ENCODE peak calls at places on chromosome 21, in eight cellular contexts. One of them, this sample, is unnamed.

GRCh38 chr21:33945652-33946270 is 30.2 kb upstream of the ATP5PO start:
- DNase-seq in ELR: no peak
- DNase-seq in neural crest cell: no peak
- DNase-seq in cardiac muscle cell: no peak
- DNase-seq in NCI-H510A treated with DMSO at 0.1 percent for 48 hours: no peak
- DNase-seq in activated CD8-positive, alpha-beta memory T cell treated with anti-CD3 and anti-CD28 coated beads, Interleukin-2, amount 50 U/mL, for 48 hours: no peak
- DNase-seq in BJ: no peak
- DNase-seq in hypothalamus: no peak
- DNase-seq in this sample: no peak

GRCh38 chr21:22044431-22044830 is 1046.2 kb downstream of the NCAM2 start:
- DNase-seq in ELR: no peak
- DNase-seq in neural crest cell: no peak
- DNase-seq in cardiac muscle cell: no peak
- DNase-seq in NCI-H510A treated with DMSO at 0.1 percent for 48 hours: no peak
- DNase-seq in activated CD8-positive, alpha-beta memory T cell treated with anti-CD3 and anti-CD28 coated beads, Interleukin-2, amount 50 U/mL, for 48 hours: no peak
- DNase-seq in BJ: no peak
- DNase-seq in hypothalamus: no peak
- DNase-seq in this sample: no peak

GRCh38 chr21:40765771-40766170 is 81.2 kb downstream of the DSCAM start:
- DNase-seq in ELR: no peak
- DNase-seq in neural crest cell: no peak
- DNase-seq in cardiac muscle cell: peak; percentile 38
- DNase-seq in NCI-H510A treated with DMSO at 0.1 percent for 48 hours: no peak
- DNase-seq in activated CD8-positive, alpha-beta memory T cell treated with anti-CD3 and anti-CD28 coated beads, Interleukin-2, amount 50 U/mL, for 48 hours: no peak
- DNase-seq in BJ: no peak
- DNase-seq in hypothalamus: no peak
- DNase-seq in this sample: no peak

GRCh38 chr21:42258150-42258884 is 39.4 kb downstream of the ABCG1 start:
- DNase-seq in ELR: peak; percentile 50
- DNase-seq in neural crest cell: peak; percentile 70
- DNase-seq in cardiac muscle cell: peak; percentile 78
- DNase-seq in NCI-H510A treated with DMSO at 0.1 percent for 48 hours: peak; percentile 25
- DNase-seq in activated CD8-positive, alpha-beta memory T cell treated with anti-CD3 and anti-CD28 coated beads, Interleukin-2, amount 50 U/mL, for 48 hours: peak; percentile 91
- DNase-seq in BJ: no peak
- DNase-seq in hypothalamus: peak; percentile 83
- DNase-seq in this sample: peak; percentile 50

GRCh38 chr21:36749935-36750578 is 51.1 kb downstream of the SIM2 start:
- DNase-seq in ELR: no peak
- DNase-seq in neural crest cell: peak; percentile 23
- DNase-seq in cardiac muscle cell: peak; percentile 62
- DNase-seq in NCI-H510A treated with DMSO at 0.1 percent for 48 hours: no peak
- DNase-seq in activated CD8-positive, alpha-beta memory T cell treated with anti-CD3 and anti-CD28 coated beads, Interleukin-2, amount 50 U/mL, for 48 hours: no peak
- DNase-seq in BJ: no peak
- DNase-seq in hypothalamus: no peak
- DNase-seq in this sample: peak; percentile 61

GRCh38 chr21:42293649-42294272 is 21.4 kb downstream of the TFF3 start:
- DNase-seq in ELR: no peak
- DNase-seq in neural crest cell: no peak
- DNase-seq in cardiac muscle cell: no peak
- DNase-seq in NCI-H510A treated with DMSO at 0.1 percent for 48 hours: no peak
- DNase-seq in activated CD8-positive, alpha-beta memory T cell treated with anti-CD3 and anti-CD28 coated beads, Interleukin-2, amount 50 U/mL, for 48 hours: no peak
- DNase-seq in BJ: no peak
- DNase-seq in hypothalamus: no peak
- DNase-seq in this sample: no peak

GRCh38 chr21:42254631-42255030 is 35.7 kb downstream of the ABCG1 start:
- DNase-seq in ELR: no peak
- DNase-seq in neural crest cell: no peak
- DNase-seq in cardiac muscle cell: no peak
- DNase-seq in NCI-H510A treated with DMSO at 0.1 percent for 48 hours: no peak
- DNase-seq in activated CD8-positive, alpha-beta memory T cell treated with anti-CD3 and anti-CD28 coated beads, Interleukin-2, amount 50 U/mL, for 48 hours: no peak
- DNase-seq in BJ: no peak
- DNase-seq in hypothalamus: peak; percentile 84
- DNase-seq in this sample: no peak

GRCh38 chr21:46318464-46318845 is 5.2 kb downstream of the C21orf58 start:
- DNase-seq in ELR: no peak
- DNase-seq in neural crest cell: no peak
- DNase-seq in cardiac muscle cell: no peak
- DNase-seq in NCI-H510A treated with DMSO at 0.1 percent for 48 hours: no peak
- DNase-seq in activated CD8-positive, alpha-beta memory T cell treated with anti-CD3 and anti-CD28 coated beads, Interleukin-2, amount 50 U/mL, for 48 hours: no peak
- DNase-seq in BJ: no peak
- DNase-seq in hypothalamus: no peak
- DNase-seq in this sample: no peak

GRCh38 chr21:26966978-26967913 is at the start of gene ADAMTS5:
- DNase-seq in ELR: peak; percentile 84
- DNase-seq in neural crest cell: peak; percentile 37
- DNase-seq in cardiac muscle cell: peak; percentile 58
- DNase-seq in NCI-H510A treated with DMSO at 0.1 percent for 48 hours: no peak
- DNase-seq in activated CD8-positive, alpha-beta memory T cell treated with anti-CD3 and anti-CD28 coated beads, Interleukin-2, amount 50 U/mL, for 48 hours: no peak
- DNase-seq in BJ: no peak
- DNase-seq in hypothalamus: no peak
- DNase-seq in this sample: no peak

GRCh38 chr21:39114871-39115658 is 68.2 kb downstream of the PSMG1 start:
- DNase-seq in ELR: peak; percentile 62
- DNase-seq in neural crest cell: no peak
- DNase-seq in cardiac muscle cell: no peak
- DNase-seq in NCI-H510A treated with DMSO at 0.1 percent for 48 hours: no peak
- DNase-seq in activated CD8-positive, alpha-beta memory T cell treated with anti-CD3 and anti-CD28 coated beads, Interleukin-2, amount 50 U/mL, for 48 hours: no peak
- DNase-seq in BJ: no peak
- DNase-seq in hypothalamus: no peak
- DNase-seq in this sample: no peak

GRCh38 chr21:45590246-45590725 is 48.0 kb upstream of the SLC19A1 start:
- DNase-seq in ELR: no peak
- DNase-seq in neural crest cell: peak; percentile 30
- DNase-seq in cardiac muscle cell: peak; percentile 62
- DNase-seq in NCI-H510A treated with DMSO at 0.1 percent for 48 hours: no peak
- DNase-seq in activated CD8-positive, alpha-beta memory T cell treated with anti-CD3 and anti-CD28 coated beads, Interleukin-2, amount 50 U/mL, for 48 hours: peak; percentile 91
- DNase-seq in BJ: no peak
- DNase-seq in hypothalamus: no peak
- DNase-seq in this sample: peak; percentile 29

GRCh38 chr21:16563795-16564194 is 834.0 kb downstream of the USP25 start:
- DNase-seq in ELR: peak; percentile 21
- DNase-seq in neural crest cell: no peak
- DNase-seq in cardiac muscle cell: peak; percentile 52
- DNase-seq in NCI-H510A treated with DMSO at 0.1 percent for 48 hours: no peak
- DNase-seq in activated CD8-positive, alpha-beta memory T cell treated with anti-CD3 and anti-CD28 coated beads, Interleukin-2, amount 50 U/mL, for 48 hours: no peak
- DNase-seq in BJ: no peak
- DNase-seq in hypothalamus: no peak
- DNase-seq in this sample: peak; percentile 82

GRCh38 chr21:32524010-32524719 is 61.2 kb downstream of the TCP10L start:
- DNase-seq in ELR: peak; percentile 81
- DNase-seq in neural crest cell: no peak
- DNase-seq in cardiac muscle cell: no peak
- DNase-seq in NCI-H510A treated with DMSO at 0.1 percent for 48 hours: no peak
- DNase-seq in activated CD8-positive, alpha-beta memory T cell treated with anti-CD3 and anti-CD28 coated beads, Interleukin-2, amount 50 U/mL, for 48 hours: no peak
- DNase-seq in BJ: peak; percentile 80
- DNase-seq in hypothalamus: no peak
- DNase-seq in this sample: no peak

GRCh38 chr21:35232545-35233176 is 183.6 kb upstream of the RUNX1 start:
- DNase-seq in ELR: peak; percentile 96
- DNase-seq in neural crest cell: no peak
- DNase-seq in cardiac muscle cell: no peak
- DNase-seq in NCI-H510A treated with DMSO at 0.1 percent for 48 hours: no peak
- DNase-seq in activated CD8-positive, alpha-beta memory T cell treated with anti-CD3 and anti-CD28 coated beads, Interleukin-2, amount 50 U/mL, for 48 hours: no peak
- DNase-seq in BJ: no peak
- DNase-seq in hypothalamus: no peak
- DNase-seq in this sample: peak; percentile 63

GRCh38 chr21:14084701-14085100 is 126.1 kb downstream of the LIPI start:
- DNase-seq in ELR: no peak
- DNase-seq in neural crest cell: no peak
- DNase-seq in cardiac muscle cell: no peak
- DNase-seq in NCI-H510A treated with DMSO at 0.1 percent for 48 hours: no peak
- DNase-seq in activated CD8-positive, alpha-beta memory T cell treated with anti-CD3 and anti-CD28 coated beads, Interleukin-2, amount 50 U/mL, for 48 hours: no peak
- DNase-seq in BJ: no peak
- DNase-seq in hypothalamus: no peak
- DNase-seq in this sample: no peak

GRCh38 chr21:27423073-27423472 is 456.2 kb upstream of the ADAMTS5 start:
- DNase-seq in ELR: peak; percentile 92
- DNase-seq in neural crest cell: no peak
- DNase-seq in cardiac muscle cell: no peak
- DNase-seq in NCI-H510A treated with DMSO at 0.1 percent for 48 hours: no peak
- DNase-seq in activated CD8-positive, alpha-beta memory T cell treated with anti-CD3 and anti-CD28 coated beads, Interleukin-2, amount 50 U/mL, for 48 hours: no peak
- DNase-seq in BJ: peak; percentile 74
- DNase-seq in hypothalamus: no peak
- DNase-seq in this sample: no peak